ENCODE peak calls at places on chromosomes 6 and 20, in seven cellular contexts. M, O, T, I, L, U and B are unnamed samples.
A peak's percentile ranks its signal among the peaks of the same experiment; 100 is the strongest.

GRCh38 chr6:125203395-125203794 is 49.8 kb downstream of the TPD52L1 start:
- DNase-seq in M (no peak), O (no peak), T (no peak), I (peak; percentile 30), L (no peak), U (no peak), B (no peak)

GRCh38 chr6:195861-196360 is 96.4 kb upstream of the DUSP22 start:
- DNase-seq in M (no peak), O (no peak), T (no peak), I (peak; percentile 28), L (no peak), U (peak; percentile 23), B (peak; percentile 20)

GRCh38 chr20:46213946-46214830 is 94.1 kb downstream of the CDH22 start:
- DNase-seq in M (no peak), O (no peak), T (no peak), I (no peak), L (no peak), U (no peak), B (no peak)

GRCh38 chr6:95248501-95248900 is 328.8 kb upstream of the MANEA start:
- DNase-seq in M (no peak), O (no peak), T (peak; percentile 20), I (no peak), L (no peak), U (no peak), B (no peak)

GRCh38 chr6:157269261-157269794 is 54.0 kb downstream of the TMEM242 start:
- DNase-seq in M (no peak), O (no peak), T (no peak), I (peak; percentile 85), L (peak; percentile 20), U (peak; percentile 64), B (peak; percentile 53)

GRCh38 chr20:29326376-29327070 is 1930.9 kb upstream of the DEFB115 start:
- DNase-seq in M (no peak), O (no peak), T (no peak), I (no peak), L (no peak), U (no peak), B (no peak)

GRCh38 chr20:38617011-38617829 is 15.6 kb downstream of the ARHGAP40 start:
- DNase-seq in M (peak; percentile 33), O (no peak), T (peak; percentile 39), I (peak; percentile 53), L (peak; percentile 82), U (peak; percentile 79), B (peak; percentile 66)

GRCh38 chr6:104477569-104477968 is 382.1 kb downstream of the HACE1 start:
- DNase-seq in M (no peak), O (peak; percentile 76), T (no peak), I (no peak), L (no peak), U (no peak), B (no peak)

GRCh38 chr20:38180781-38181180 is 15.7 kb upstream of the TGM2 start:
- DNase-seq in M (no peak), O (no peak), T (no peak), I (peak; percentile 46), L (no peak), U (peak; percentile 49), B (no peak)

GRCh38 chr20:32603046-32603726 is 18.1 kb upstream of the NOL4L start:
- DNase-seq in M (no peak), O (no peak), T (no peak), I (no peak), L (no peak), U (no peak), B (no peak)

GRCh38 chr6:10412948-10413849 is 1.7 kb downstream of the TFAP2A start:
- DNase-seq in M (no peak), O (peak; percentile 14), T (peak; percentile 68), I (peak; percentile 70), L (peak; percentile 83), U (no peak), B (no peak)

GRCh38 chr6:42696526-42697267 is 25.7 kb downstream of the PRPH2 start:
- DNase-seq in M (no peak), O (no peak), T (no peak), I (peak; percentile 90), L (no peak), U (peak; percentile 81), B (peak; percentile 72)

GRCh38 chr6:125363360-125364121 is 61.8 kb upstream of the HDDC2 start:
- DNase-seq in M (peak; percentile 10), O (peak; percentile 91), T (peak; percentile 80), I (peak; percentile 54), L (peak; percentile 21), U (peak; percentile 58), B (peak; percentile 47)

GRCh38 chr6:142790257-142790656 is 154.7 kb downstream of the HIVEP2 start:
- DNase-seq in M (peak; percentile 22), O (no peak), T (no peak), I (no peak), L (no peak), U (no peak), B (no peak)

GRCh38 chr20:61502433-61502832 is 250.4 kb downstream of the CDH4 start:
- DNase-seq in M (no peak), O (no peak), T (no peak), I (peak; percentile 7), L (peak; percentile 47), U (peak; percentile 73), B (peak; percentile 65)

GRCh38 chr6:119067091-119067490 is 11.4 kb downstream of the FAM184A start:
- DNase-seq in M (no peak), O (no peak), T (no peak), I (no peak), L (no peak), U (no peak), B (no peak)

GRCh38 chr6:140541288-140541687 is 1166.8 kb upstream of the CITED2 start:
- DNase-seq in M (no peak), O (no peak), T (no peak), I (no peak), L (no peak), U (peak; percentile 56), B (peak; percentile 40)

GRCh38 chr6:168193816-168194701 is 115.0 kb upstream of the FRMD1 start:
- DNase-seq in M (peak; percentile 60), O (peak; percentile 30), T (peak; percentile 52), I (no peak), L (no peak), U (no peak), B (no peak)

DNA sequence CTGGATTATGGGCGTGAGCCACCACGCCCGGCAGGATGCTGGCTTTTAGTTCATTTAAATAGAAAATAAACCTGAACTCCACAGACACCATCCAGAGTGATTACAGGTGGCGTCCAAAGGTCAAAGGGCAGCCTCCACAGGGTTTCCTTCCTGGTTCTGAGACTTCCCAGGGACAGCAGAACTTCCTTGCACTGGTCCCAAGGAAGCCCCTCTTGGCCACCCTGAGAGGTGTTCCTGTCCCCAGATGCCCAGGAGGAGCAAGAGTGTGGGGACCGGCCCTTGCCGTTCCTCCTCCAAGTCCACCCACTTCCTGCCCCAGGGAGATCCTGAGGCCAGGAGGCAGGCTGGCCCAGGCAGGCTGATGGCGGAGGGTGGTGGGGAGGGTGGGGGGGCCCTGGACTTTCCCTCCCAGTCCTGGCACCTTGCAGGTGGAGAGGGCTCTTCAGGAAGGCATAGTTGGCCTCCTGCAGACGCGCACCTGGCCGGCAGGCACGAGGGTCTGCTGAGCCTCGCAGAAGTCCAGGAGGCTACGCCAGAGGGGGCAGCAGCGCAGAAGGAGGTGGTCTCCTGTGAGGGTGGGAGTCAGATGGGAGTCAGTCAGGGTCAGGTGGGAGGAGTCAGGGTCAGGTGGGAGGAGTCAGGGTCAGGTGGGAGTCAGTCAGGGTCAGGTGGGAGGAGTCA is 5.0 kb downstream of the FNDC11 start:
- DNase-seq in M (no peak), O (no peak), T (no peak), I (no peak), L (no peak), U (no peak), B (no peak)
- H3K27me3 ChIP-seq in M (peaks cover 9% of the 10 kb centered on the region), O (peaks cover 9% of the 10 kb centered on the region), T (no peaks in the 10 kb centered on the region), I (no peaks in the 10 kb centered on the region), L (no peaks in the 10 kb centered on the region), U (no peaks in the 10 kb centered on the region), B (no peaks in the 10 kb centered on the region)

GRCh38 chr6:43769526-43770416 is at the start of gene VEGFA:
- DNase-seq in M (peak; percentile 83), O (peak; percentile 95), T (peak; percentile 93), I (peak; percentile 95), L (peak; percentile 84), U (peak; percentile 83), B (peak; percentile 80)

GRCh38 chr6:43770417-43771209 is 602 bp downstream of the VEGFA start:
- DNase-seq in M (peak; percentile 45), O (peak; percentile 79), T (peak; percentile 75), I (peak; percentile 77), L (peak; percentile 48), U (peak; percentile 61), B (peak; percentile 35)

GRCh38 chr6:43771858-43772570 is 2.0 kb downstream of the VEGFA start:
- DNase-seq in M (peak; percentile 51), O (peak; percentile 73), T (peak; percentile 76), I (peak; percentile 86), L (peak; percentile 62), U (peak; percentile 47), B (no peak)

GRCh38 chr6:43772571-43773049 is 2.6 kb downstream of the VEGFA start:
- DNase-seq in M (peak; percentile 49), O (peak; percentile 80), T (peak; percentile 66), I (peak; percentile 28), L (no peak), U (peak; percentile 22), B (no peak)

DNA sequence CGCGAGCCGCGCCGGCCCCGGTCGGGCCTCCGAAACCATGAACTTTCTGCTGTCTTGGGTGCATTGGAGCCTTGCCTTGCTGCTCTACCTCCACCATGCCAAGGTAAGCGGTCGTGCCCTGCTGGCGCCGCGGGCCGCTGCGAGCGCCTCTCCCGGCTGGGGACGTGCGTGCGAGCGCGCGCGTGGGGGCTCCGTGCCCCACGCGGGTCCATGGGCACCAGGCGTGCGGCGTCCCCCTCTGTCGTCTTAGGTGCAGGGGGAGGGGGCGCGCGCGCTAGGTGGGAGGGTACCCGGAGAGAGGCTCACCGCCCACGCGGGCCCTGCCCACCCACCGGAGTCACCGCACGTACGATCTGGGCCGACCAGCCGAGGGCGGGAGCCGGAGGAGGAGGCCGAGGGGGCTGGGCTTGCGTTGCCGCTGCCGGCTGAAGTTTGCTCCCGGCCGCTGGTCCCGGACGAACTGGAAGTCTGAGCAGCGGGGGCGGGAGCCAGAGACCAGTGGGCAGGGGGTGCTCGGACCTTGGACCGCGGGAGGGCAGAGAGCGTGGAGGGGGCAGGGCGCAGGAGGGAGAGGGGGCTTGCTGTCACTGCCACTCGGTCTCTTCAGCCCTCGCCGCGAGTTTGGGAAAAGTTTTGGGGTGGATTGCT is 1.3 kb downstream of the VEGFA start:
- DNase-seq in M (peak; percentile 79), O (peak; percentile 53), T (peak; percentile 71), I (peak; percentile 82), L (peak; percentile 54), U (peak; percentile 61), B (peak; percentile 41)
- H2AFZ ChIP-seq in M (no peak overlapping the region), O (no peak overlapping the region), T (no peak overlapping the region), I (no peak overlapping the region), L (peak overlapping the region; percentile 47), U (no peak overlapping the region), B (peak overlapping the region; percentile 67)

GRCh38 chr6:31110825-31111582 is 1.4 kb downstream of the C6orf15 start:
- DNase-seq in M (no peak), O (peak; percentile 40), T (peak; percentile 47), I (no peak), L (no peak), U (no peak), B (no peak)
- H3K27me3 ChIP-seq in M (peaks cover 5% of the 10 kb centered on the region), O (peaks cover 8% of the 10 kb centered on the region), T (no peaks in the 10 kb centered on the region), I (peaks cover 13% of the 10 kb centered on the region), L (no peaks in the 10 kb centered on the region), U (peaks cover 20% of the 10 kb centered on the region), B (peaks cover 18% of the 10 kb centered on the region)

DNA sequence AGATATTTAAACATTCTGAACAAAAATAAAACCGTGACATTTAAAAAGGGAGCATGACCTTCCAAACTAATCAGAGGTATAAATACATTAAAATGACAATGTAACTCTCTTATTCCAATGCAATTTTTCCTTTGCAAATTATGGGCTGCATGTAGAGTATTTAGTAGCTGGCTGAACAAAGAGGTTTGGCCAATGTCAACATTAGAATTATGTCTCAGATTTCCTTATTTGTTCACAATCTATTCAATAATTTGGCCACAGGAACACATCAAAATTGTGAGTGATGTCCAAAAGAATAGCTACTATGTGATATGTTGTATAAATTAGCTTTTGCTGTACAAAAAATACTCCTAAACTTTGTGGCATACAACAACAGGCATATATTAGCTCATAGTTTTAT is 580.0 kb upstream of the MARCKS start:
- DNase-seq in M (no peak), O (no peak), T (no peak), I (no peak), L (no peak), U (no peak), B (no peak)
- H2AFZ ChIP-seq in M (no peak overlapping the region), O (no peak overlapping the region), T (no peak overlapping the region), I (no peak overlapping the region), L (no peak overlapping the region), U (no peak overlapping the region), B (no peak overlapping the region)